ENCODE peak calls at places on chromosomes 1 and 21, in six cellular contexts. M is right atrium auricular region, U is foreskin fibroblast, F is fibroblast of the aortic adventitia, I is lower leg skin, Y is AG04450. H is an unnamed sample.
A peak's percentile ranks its signal among the peaks of the same experiment; 100 is the strongest.

GRCh38 chr21:46639489-46640386 is 4.3 kb downstream of the PRMT2 start:
- DNase-seq in I (no peak), F (peak; percentile 58), Y (no peak), M (no peak), U (no peak), H (no peak)

GRCh38 chr1:24946861-24947658 is 17.0 kb upstream of the RUNX3 start:
- DNase-seq in I (no peak), U (no peak), Y (no peak), F (peak; percentile 18), M (no peak), H (no peak)

GRCh38 chr21:42315296-42315891 is at the start of gene TFF3:
- DNase-seq in F (no peak), Y (no peak), U (no peak), I (no peak), M (peak; percentile 58), H (no peak)

GRCh38 chr21:29231781-29232548 is 66.8 kb upstream of the BACH1 start:
- DNase-seq in Y (no peak), M (no peak), F (no peak), I (no peak), U (no peak), H (no peak)

GRCh38 chr1:74712863-74713262 is 20.0 kb downstream of the CRYZ start:
- DNase-seq in M (no peak), F (no peak), Y (no peak), U (no peak), I (no peak), H (no peak)

GRCh38 chr1:186662752-186663151 is 17.5 kb downstream of the PTGS2 start:
- DNase-seq in F (peak; percentile 63), I (no peak), Y (no peak), M (no peak), U (peak; percentile 30), H (peak; percentile 36)

GRCh38 chr1:200802865-200803512 is 64.3 kb downstream of the CAMSAP2 start:
- DNase-seq in F (peak; percentile 90), M (peak; percentile 81), U (peak; percentile 62), Y (peak; percentile 61), I (peak; percentile 77), H (peak; percentile 38)

GRCh38 chr1:35544976-35545375 is 12.2 kb downstream of the KIAA0319L start:
- DNase-seq in U (peak; percentile 48), I (no peak), Y (no peak), M (no peak), F (peak; percentile 47), H (no peak)

GRCh38 chr1:215453440-215453839 is 113.7 kb upstream of the KCTD3 start:
- DNase-seq in Y (no peak), M (no peak), U (no peak), I (no peak), F (no peak), H (no peak)

GRCh38 chr1:232473319-232473718 is 156.6 kb downstream of the SIPA1L2 start:
- DNase-seq in Y (no peak), I (no peak), F (peak; percentile 68), M (peak; percentile 65), U (peak; percentile 14), H (no peak)

GRCh38 chr1:229339520-229339919 is 3.3 kb downstream of the CCSAP start:
- DNase-seq in I (no peak), U (no peak), Y (no peak), M (no peak), F (no peak), H (no peak)

GRCh38 chr1:156571261-156571958 is 955 bp downstream of the IQGAP3 start:
- DNase-seq in M (no peak), U (peak; percentile 90), Y (peak; percentile 88), F (peak; percentile 86), I (no peak), H (peak; percentile 74)

GRCh38 chr1:77504986-77505385 is 177.5 kb downstream of the ZZZ3 start:
- DNase-seq in M (no peak), F (no peak), U (peak; percentile 48), Y (no peak), I (no peak), H (no peak)

GRCh38 chr1:56376188-56376984 is 203.0 kb downstream of the PLPP3 start:
- DNase-seq in Y (no peak), U (peak; percentile 49), I (peak; percentile 20), M (peak; percentile 66), F (peak; percentile 77), H (no peak)

GRCh38 chr1:191086910-191087309 is 609.2 kb upstream of the BRINP3 start:
- DNase-seq in M (no peak), F (no peak), U (no peak), I (no peak), Y (no peak), H (no peak)

GRCh38 chr1:89622895-89623294 is 10.0 kb upstream of the LRRC8C start:
- DNase-seq in M (no peak), I (no peak), U (no peak), F (no peak), Y (no peak), H (no peak)

GRCh38 chr1:20379075-20379474 is 88.4 kb downstream of the VWA5B1 start:
- DNase-seq in U (no peak), F (no peak), Y (no peak), M (no peak), I (no peak), H (no peak)

GRCh38 chr1:103525114-103525606 is 339 bp upstream of the RNPC3 start:
- DNase-seq in U (peak; percentile 51), Y (no peak), M (no peak), I (peak; percentile 29), F (peak; percentile 74), H (no peak)

GRCh38 chr1:107277022-107277421 is 136.2 kb downstream of the NTNG1 start:
- DNase-seq in U (peak; percentile 16), F (peak; percentile 78), M (no peak), Y (peak; percentile 3), I (peak; percentile 20), H (no peak)

GRCh38 chr1:18528616-18529015 is 47.9 kb downstream of the KLHDC7A start:
- DNase-seq in U (no peak), M (no peak), I (no peak), Y (no peak), F (no peak), H (no peak)

GRCh38 chr1:43316738-43317520 is 16.1 kb downstream of the TIE1 start:
- DNase-seq in M (no peak), U (no peak), F (no peak), Y (no peak), I (no peak), H (no peak)

GRCh38 chr1:119953266-119953998 is 57.1 kb upstream of the ADAM30 start:
- DNase-seq in I (no peak), U (no peak), F (no peak), M (no peak), Y (no peak), H (no peak)

DNA sequence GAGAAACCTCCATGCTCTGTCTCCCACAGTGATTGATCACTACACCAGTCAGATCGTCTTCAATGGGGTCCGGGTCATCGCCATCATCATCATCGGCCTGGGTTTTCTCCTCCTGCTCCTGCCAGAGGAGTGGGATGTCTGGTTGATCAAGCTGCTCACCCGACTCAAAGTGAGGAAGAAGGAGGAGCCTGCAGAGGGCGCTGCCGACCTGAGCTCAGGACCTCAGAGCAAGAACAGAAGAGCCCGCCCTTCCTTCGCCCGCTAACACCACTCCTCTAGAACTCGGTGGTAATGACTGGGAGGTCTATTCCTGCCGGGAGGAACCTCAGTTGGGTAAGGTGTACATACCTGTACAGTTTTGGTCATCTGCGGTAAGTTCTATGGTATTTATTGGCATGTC is 50.3 kb upstream of the COA6 start:
- DNase-seq in I (no peak), F (peak; percentile 13), Y (no peak), M (no peak), U (no peak), H (no peak)
- TF ChIP-seq CTCF in I (no peak), F (peak; percentile 26), Y (peak; percentile 39), M (no peak), U (no peak), H (peak; percentile 29)

DNA sequence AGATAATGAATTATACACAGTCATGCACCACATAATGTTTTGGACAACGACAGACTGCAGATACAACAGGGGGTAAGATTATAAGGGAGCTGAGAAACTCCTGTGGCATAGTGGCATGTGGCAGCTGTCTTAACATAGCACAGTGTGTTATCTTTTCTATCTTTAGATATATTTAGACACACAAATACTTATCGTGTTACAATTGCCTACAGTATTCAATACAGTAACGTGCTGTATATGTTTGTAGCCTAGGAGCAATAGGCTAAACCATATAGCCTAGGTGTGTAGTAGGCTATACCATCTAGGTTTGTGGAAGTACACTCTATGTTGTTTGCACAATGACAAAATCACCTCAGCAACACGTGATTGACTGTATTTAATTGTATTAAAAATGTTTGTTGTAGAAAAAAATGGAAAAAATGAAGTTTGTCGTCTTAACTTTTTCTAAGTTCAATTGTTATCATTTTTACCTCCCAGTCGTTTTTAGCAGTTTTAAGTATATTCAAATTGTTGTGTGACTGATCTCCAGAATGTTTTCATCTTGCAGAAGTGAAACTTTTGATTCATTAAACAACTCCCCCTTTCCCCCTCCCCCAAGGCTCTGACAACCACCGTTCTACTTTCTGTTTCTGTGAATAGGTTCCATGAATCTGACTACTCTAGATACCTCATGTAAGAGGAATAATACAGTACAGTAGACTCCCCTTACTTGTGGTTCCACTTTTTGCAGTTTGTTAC is 351.0 kb upstream of the B3GALT2 start:
- DNase-seq in U (no peak), M (no peak), Y (no peak), I (no peak), F (no peak), H (no peak)
- H3K4me3 ChIP-seq in U (no peak overlapping the region), M (no peak overlapping the region), Y (no peak overlapping the region), I (no peak overlapping the region), F (no peak overlapping the region), H (no peak overlapping the region)

DNA sequence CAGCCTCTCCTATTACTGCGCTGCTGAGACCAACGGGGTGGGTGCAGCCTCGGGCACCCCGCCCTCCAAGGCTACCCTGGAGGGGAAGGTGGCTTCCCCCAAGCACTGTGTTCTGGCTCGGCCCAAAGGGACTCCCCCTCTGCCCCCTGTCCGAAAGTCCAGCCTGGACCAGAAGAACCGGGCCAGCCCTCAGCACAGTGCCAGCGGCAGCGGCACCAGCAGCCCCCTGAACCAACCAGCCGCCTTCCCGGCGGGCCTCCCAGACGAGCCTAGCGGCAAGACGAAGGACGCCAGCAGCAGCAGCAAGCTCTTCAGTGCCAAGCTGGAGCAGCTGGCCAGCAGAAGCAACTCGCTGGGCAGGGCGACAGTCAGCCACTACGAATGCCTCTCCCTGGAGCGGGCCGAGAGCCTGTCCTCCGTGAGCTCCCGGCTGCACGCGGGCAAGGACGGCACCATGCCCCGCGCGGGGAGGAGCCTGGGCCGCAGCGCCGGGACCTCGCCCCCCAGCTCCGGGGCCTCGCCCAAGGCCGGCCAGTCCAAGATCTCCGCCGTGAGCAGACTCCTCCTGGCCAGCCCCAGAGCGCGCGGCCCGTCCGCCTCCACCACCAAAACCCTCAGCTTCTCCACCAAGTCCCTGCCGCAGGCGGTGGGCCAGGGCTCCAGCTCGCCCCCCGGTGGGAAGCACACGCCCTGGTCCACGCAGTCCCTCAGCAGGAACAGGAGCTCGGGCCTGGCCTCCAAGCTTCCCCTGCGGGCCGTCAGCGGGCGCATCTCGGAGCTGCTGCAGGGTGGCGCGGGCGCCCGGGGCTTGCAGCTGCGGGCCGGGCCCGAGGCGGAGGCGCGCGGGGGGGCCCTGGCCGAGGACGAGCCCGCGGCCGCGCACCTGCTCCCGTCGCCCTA is 533.1 kb downstream of the KIF26B start:
- DNase-seq in U (no peak), M (no peak), F (no peak), Y (no peak), I (no peak), H (no peak)
- TF ChIP-seq CTCF in U (no peak), M (no peak), F (no peak), Y (peak; percentile 20), I (no peak), H (no peak)

DNA sequence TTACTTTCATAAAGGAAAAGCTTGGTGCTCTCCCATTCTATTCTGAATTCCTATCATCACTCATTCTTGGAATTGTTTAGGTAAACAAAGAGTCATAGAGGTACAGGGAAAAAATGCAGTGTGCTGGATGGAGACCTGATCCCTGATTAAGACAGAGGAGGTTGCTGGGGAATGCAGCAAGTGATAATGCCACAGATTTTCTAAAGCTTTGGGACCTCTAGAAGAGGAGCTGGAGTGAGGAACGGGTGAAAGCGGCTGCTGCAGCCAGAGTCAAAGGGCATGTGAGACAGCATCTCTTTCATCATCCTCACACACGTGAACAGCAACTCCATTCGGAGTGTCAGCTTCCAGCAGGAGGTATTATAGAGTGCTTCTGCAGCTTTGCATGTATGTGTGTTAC is 54.9 kb upstream of the DIPK1A start:
- DNase-seq in U (peak; percentile 49), F (peak; percentile 31), M (no peak), I (no peak), Y (no peak), H (no peak)
- H3K4me3 ChIP-seq in U (no peak overlapping the region), F (no peak overlapping the region), M (no peak overlapping the region), I (no peak overlapping the region), Y (no peak overlapping the region), H (no peak overlapping the region)